ENCODE peak calls at places on chromosome 13, in eight cellular contexts. N is esophagus squamous epithelium, I is K562, Z is left ventricle myocardium inferior, K is cardiac muscle cell, T is uterus, Y is H1, R is PC-9. Q is an unnamed sample.

GRCh38 chr13:47005761-47006414 is 109.0 kb upstream of the HTR2A start:
- DNase-seq in N (no peak), I (no peak), Z (no peak), K (no peak), T (no peak), Y (no peak), R (no peak), Q (no peak)

GRCh38 chr13:99845136-99845874 is 126.3 kb downstream of the ZIC5 start:
- DNase-seq in N (no peak), I (no peak), Z (no peak), K (no peak), T (no peak), Y (no peak), R (no peak), Q (no peak)

GRCh38 chr13:90105276-90105675 is 1242.2 kb upstream of the MIR17HG start:
- DNase-seq in N (no peak), I (no peak), Z (no peak), K (peak; percentile 6), T (no peak), Y (no peak), R (peak; percentile 64), Q (peak; percentile 34)

GRCh38 chr13:41222259-41222852 is 28.0 kb upstream of the KBTBD7 start:
- DNase-seq in N (no peak), I (peak; percentile 59), Z (no peak), K (peak; percentile 71), T (peak; percentile 23), Y (no peak), R (peak; percentile 14), Q (peak; percentile 69)

GRCh38 chr13:76903544-76904162 is 17.4 kb upstream of the KCTD12 start:
- DNase-seq in N (no peak), I (peak; percentile 68), Z (peak; percentile 33), K (peak; percentile 87), T (peak; percentile 46), Y (peak; percentile 41), R (peak; percentile 42), Q (peak; percentile 73)

GRCh38 chr13:73299787-73300186 is 241.0 kb downstream of the KLF5 start:
- DNase-seq in N (no peak), I (no peak), Z (no peak), K (peak; percentile 15), T (no peak), Y (no peak), R (no peak), Q (no peak)

GRCh38 chr13:110817143-110817542 is 97.7 kb downstream of the ANKRD10 start:
- DNase-seq in N (no peak), I (no peak), Z (no peak), K (no peak), T (no peak), Y (no peak), R (no peak), Q (no peak)

GRCh38 chr13:89153941-89154340 is 1482.8 kb downstream of the SLITRK5 start:
- DNase-seq in N (no peak), I (no peak), Z (no peak), K (no peak), T (no peak), Y (no peak), R (no peak), Q (no peak)

GRCh38 chr13:42967660-42968059 is 24.4 kb downstream of the EPSTI1 start:
- DNase-seq in N (no peak), I (no peak), Z (no peak), K (no peak), T (no peak), Y (no peak), R (no peak), Q (peak; percentile 29)

GRCh38 chr13:67296511-67296910 is 66.4 kb upstream of the PCDH9 start:
- DNase-seq in N (no peak), I (no peak), Z (no peak), K (peak; percentile 1), T (no peak), Y (no peak), R (no peak), Q (no peak)

GRCh38 chr13:21060063-21060826 is 1.1 kb downstream of the LATS2 start:
- DNase-seq in N (no peak), I (no peak), Z (peak; percentile 63), K (peak; percentile 63), T (peak; percentile 64), Y (no peak), R (no peak), Q (peak; percentile 30)

GRCh38 chr13:65600702-65601101 is 1629.4 kb downstream of the PCDH9 start:
- DNase-seq in N (no peak), I (no peak), Z (no peak), K (peak; percentile 41), T (no peak), Y (no peak), R (no peak), Q (no peak)

GRCh38 chr13:90835826-90836225 is 511.7 kb upstream of the MIR17HG start:
- DNase-seq in N (no peak), I (no peak), Z (no peak), K (no peak), T (no peak), Y (no peak), R (no peak), Q (no peak)

GRCh38 chr13:111398196-111398595 is 77.8 kb downstream of the TEX29 start:
- DNase-seq in N (no peak), I (no peak), Z (no peak), K (no peak), T (no peak), Y (no peak), R (no peak), Q (no peak)

GRCh38 chr13:51113186-51113881 is 2.3 kb upstream of the C13orf42 start:
- DNase-seq in N (no peak), I (no peak), Z (no peak), K (no peak), T (no peak), Y (no peak), R (no peak), Q (no peak)
- H3K27ac ChIP-seq in N (no peak overlapping the region), I (no peak overlapping the region), Z (no peak overlapping the region), K (no peak overlapping the region), T (no peak overlapping the region), Y (no peak overlapping the region), R (no peak overlapping the region), Q (no peak overlapping the region)

GRCh38 chr13:60369242-60369641 is 27.8 kb upstream of the TDRD3 start:
- DNase-seq in N (no peak), I (no peak), Z (no peak), K (peak; percentile 12), T (no peak), Y (no peak), R (no peak), Q (no peak)
- TF ChIP-seq CTCF in N (no peak), I (peak; percentile 14), Z (peak; percentile 38), K (peak; percentile 30), T (no peak), Y (no peak), R (peak; percentile 58), Q (no peak)

DNA sequence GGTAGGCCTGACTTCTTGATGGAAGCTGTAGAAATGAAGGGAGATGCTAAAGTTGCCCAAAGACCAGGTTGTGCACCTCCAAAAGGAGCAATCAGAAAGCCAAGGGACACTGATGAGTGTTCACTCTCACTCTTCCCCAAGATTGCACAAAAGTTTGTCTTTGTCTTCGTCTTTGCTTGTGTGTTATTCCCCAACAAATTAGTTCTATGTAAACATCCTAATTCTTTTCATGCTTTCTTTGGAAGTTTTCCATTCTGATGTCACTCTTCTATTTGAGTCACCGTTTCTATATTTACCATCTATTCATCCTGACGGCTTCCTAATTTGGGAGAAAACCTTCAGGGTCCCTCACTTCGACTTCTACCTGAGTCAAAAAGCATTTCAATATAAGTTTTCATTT is 3.7 kb upstream of the TMEM272 start:
- DNase-seq in N (no peak), I (no peak), Z (no peak), K (peak; percentile 18), T (no peak), Y (no peak), R (no peak), Q (no peak)
- H3K27ac ChIP-seq in N (no peak overlapping the region), I (no peak overlapping the region), Z (no peak overlapping the region), K (no peak overlapping the region), T (no peak overlapping the region), Y (no peak overlapping the region), R (no peak overlapping the region), Q (no peak overlapping the region)

GRCh38 chr13:80962855-80963254 is 621.9 kb upstream of the SPRY2 start:
- DNase-seq in N (no peak), I (no peak), Z (no peak), K (peak; percentile 61), T (no peak), Y (no peak), R (no peak), Q (no peak)
- TF ChIP-seq CTCF in N (no peak), I (no peak), Z (no peak), K (peak; percentile 34), T (no peak), Y (no peak), R (no peak), Q (no peak)

GRCh38 chr13:106331116-106331515 is 204.3 kb downstream of the EFNB2 start:
- DNase-seq in N (no peak), I (no peak), Z (no peak), K (no peak), T (no peak), Y (no peak), R (no peak), Q (no peak)

GRCh38 chr13:106337096-106337495 is 198.4 kb downstream of the EFNB2 start:
- DNase-seq in N (no peak), I (no peak), Z (no peak), K (no peak), T (no peak), Y (no peak), R (no peak), Q (no peak)

GRCh38 chr13:106340249-106340648 is 195.2 kb downstream of the EFNB2 start:
- DNase-seq in N (no peak), I (no peak), Z (no peak), K (no peak), T (no peak), Y (no peak), R (no peak), Q (no peak)

GRCh38 chr13:106336663-106337062 is 198.8 kb downstream of the EFNB2 start:
- DNase-seq in N (no peak), I (no peak), Z (no peak), K (no peak), T (no peak), Y (no peak), R (no peak), Q (no peak)
- H3K27ac ChIP-seq in N (no peak overlapping the region), I (no peak overlapping the region), Z (no peak overlapping the region), K (no peak overlapping the region), T (no peak overlapping the region), Y (no peak overlapping the region), R (no peak overlapping the region), Q (no peak overlapping the region)

GRCh38 chr13:39284801-39285388 is 246.6 kb downstream of the NHLRC3 start:
- DNase-seq in N (no peak), I (no peak), Z (peak; percentile 27), K (peak; percentile 46), T (no peak), Y (no peak), R (no peak), Q (no peak)
- TF ChIP-seq CTCF in N (no peak), I (no peak), Z (peak; percentile 32), K (peak; percentile 38), T (no peak), Y (peak; percentile 54), R (no peak), Q (no peak)